ENCODE peak calls at places on chromosomes 12 and 14, in eight cellular contexts. W is NCI-H345; L is activated T-cell treated with anti-CD3 and anti-CD28 coated beads, Interleukin-2, amount 50 U/mL, for 72 hours; Y is dermis microvascular lymphatic vessel endothelial cell; Q is cerebellar cortex; H is GM04504; J is progenitor cell of endocrine pancreas; X is amniotic stem cell. P is an unnamed sample.

GRCh38 chr12:12562016-12562483 is 613 bp downstream of the DUSP16 start:
- DNase-seq in W (peak), L (peak), Y (peak), Q (no peak), H (peak), J (peak), X (peak), P (peak)

GRCh38 chr12:64756371-64756770 is 2.8 kb downstream of the GNS start:
- DNase-seq in W (no peak), L (no peak), Y (no peak), Q (no peak), H (no peak), J (no peak), X (no peak), P (no peak)

GRCh38 chr12:95802482-95803264 is 12.1 kb upstream of the NTN4 start:
- DNase-seq in W (no peak), L (no peak), Y (peak), Q (no peak), H (peak), J (no peak), X (peak), P (no peak)

GRCh38 chr14:94328196-94328595 is 5.1 kb upstream of the SERPINA6 start:
- DNase-seq in W (no peak), L (no peak), Y (no peak), Q (no peak), H (no peak), J (no peak), X (no peak), P (no peak)

GRCh38 chr12:47808049-47808448 is 11.7 kb downstream of the HDAC7 start:
- DNase-seq in W (no peak), L (peak), Y (peak), Q (no peak), H (no peak), J (no peak), X (no peak), P (peak)

GRCh38 chr12:132445884-132446471 is 44.0 kb upstream of the FBRSL1 start:
- DNase-seq in W (peak), L (peak), Y (peak), Q (peak), H (peak), J (no peak), X (no peak), P (peak)

GRCh38 chr12:1865284-1865866 is 45.0 kb downstream of the LRTM2 start:
- DNase-seq in W (no peak), L (no peak), Y (no peak), Q (no peak), H (no peak), J (no peak), X (no peak), P (no peak)

GRCh38 chr12:64175254-64175945 is 46.7 kb downstream of the KICS2 start:
- DNase-seq in W (no peak), L (no peak), Y (no peak), Q (no peak), H (no peak), J (no peak), X (no peak), P (no peak)

GRCh38 chr12:69131073-69131472 is 108.3 kb upstream of the CPSF6 start:
- DNase-seq in W (no peak), L (no peak), Y (no peak), Q (no peak), H (no peak), J (no peak), X (no peak), P (no peak)

GRCh38 chr12:2291182-2291832 is 238.5 kb downstream of the CACNA1C start:
- DNase-seq in W (peak), L (peak), Y (peak), Q (peak), H (no peak), J (no peak), X (no peak), P (no peak)

GRCh38 chr14:105818712-105819005 is 292.3 kb downstream of the TMEM121 start:
- DNase-seq in W (no peak), L (no peak), Y (no peak), Q (no peak), H (no peak), J (no peak), X (no peak), P (no peak)

GRCh38 chr12:89709994-89710872 is 1.6 kb upstream of the ATP2B1 start:
- DNase-seq in W (peak), L (no peak), Y (no peak), Q (peak), H (peak), J (peak), X (no peak), P (peak)

P was measured in left cardiac atrium.